ENCODE peak calls at places on chromosomes 4 and X, in six cellular contexts. R, Z, H, I, O and Y are unnamed samples. For H3K4me1, the result is how much of the 10 kb centered on the place peaks cover.

GRCh38 chr4:68732653-68733466 is 62.4 kb upstream of the UGT2B15 start:
- DNase-seq in I (no peak), O (no peak), R (no peak), H (no peak), Z (no peak), Y (peak)

GRCh38 chr4:1405636-1406415 is 416 bp downstream of the NKX1-1 start:
- DNase-seq in H (no peak), R (no peak), O (peak), I (no peak), Z (peak), Y (no peak)

GRCh38 chrX:147803948-147804347 is 107.8 kb upstream of the FMR1 start:
- DNase-seq in R (no peak), O (no peak), H (no peak), Z (no peak), I (no peak), Y (no peak)

GRCh38 chrX:87338510-87338909 is 179.1 kb upstream of the KLHL4 start:
- DNase-seq in Z (no peak), R (peak), O (no peak), I (no peak), H (no peak), Y (no peak)

GRCh38 chr4:95627709-95628108 is 78.9 kb upstream of the UNC5C start:
- DNase-seq in H (no peak), I (no peak), R (no peak), O (no peak), Z (no peak), Y (no peak)

GRCh38 chr4:102311912-102312311 is 33.4 kb downstream of the SLC39A8 start:
- DNase-seq in H (no peak), I (no peak), R (no peak), Z (no peak), O (no peak), Y (no peak)

GRCh38 chrX:119809185-119809666 is 17.8 kb upstream of the RPL39 start:
- DNase-seq in Z (no peak), I (no peak), O (no peak), R (peak), H (no peak), Y (no peak)

GRCh38 chrX:30935985-30936384 is 46.9 kb upstream of the TAB3 start:
- DNase-seq in O (peak), Z (no peak), I (no peak), R (peak), H (peak), Y (no peak)

GRCh38 chr4:179664628-179665027 is 2222.4 kb upstream of the AGA start:
- DNase-seq in R (no peak), O (no peak), Z (no peak), I (no peak), H (no peak), Y (no peak)

GRCh38 chrX:37921758-37922157 is 74.4 kb upstream of the DYNLT3 start:
- DNase-seq in O (no peak), Z (no peak), H (no peak), I (no peak), R (peak), Y (no peak)

GRCh38 chr4:172554588-172554987 is 614.0 kb upstream of the GALNT7 start:
- DNase-seq in O (no peak), R (no peak), H (no peak), Z (no peak), I (no peak), Y (no peak)

GRCh38 chr4:157576671-157577070 is 356.1 kb downstream of the GRIA2 start:
- DNase-seq in O (no peak), I (no peak), Z (no peak), H (no peak), R (no peak), Y (no peak)

GRCh38 chr4:65971686-65972085 is 301.4 kb upstream of the EPHA5 start:
- DNase-seq in O (no peak), H (no peak), I (no peak), Z (no peak), R (no peak), Y (no peak)

GRCh38 chrX:49163555-49164419 is 1.2 kb downstream of the MAGIX start:
- DNase-seq in I (peak), Z (peak), H (peak), R (peak), O (peak), Y (peak)

GRCh38 chr4:85498068-85498733 is 23.3 kb downstream of the ARHGAP24 start:
- DNase-seq in Z (peak), R (peak), I (no peak), O (no peak), H (peak), Y (no peak)

GRCh38 chr4:98618670-98619069 is 39.7 kb downstream of the TSPAN5 start:
- DNase-seq in H (no peak), I (no peak), R (no peak), Z (no peak), O (no peak), Y (no peak)

GRCh38 chr4:38951598-38951997 is 80.6 kb downstream of the TMEM156 start:
- DNase-seq in R (no peak), I (no peak), H (no peak), Z (no peak), O (no peak), Y (no peak)

GRCh38 chr4:3484057-3484973 is 21.2 kb downstream of the DOK7 start:
- DNase-seq in R (no peak), I (no peak), Z (no peak), O (no peak), H (no peak), Y (no peak)

GRCh38 chrX:13937370-13938052 is 92.2 kb downstream of the GEMIN8 start:
- DNase-seq in Z (no peak), H (no peak), R (peak), O (no peak), I (no peak), Y (no peak)

GRCh38 chrX:67544871-67545771 is 1.3 kb downstream of the AR start:
- DNase-seq in O (peak), R (peak), Z (peak), I (no peak), H (peak), Y (no peak)

GRCh38 chr4:88865466-88865865 is 167.8 kb upstream of the NAP1L5 start:
- DNase-seq in O (no peak), I (no peak), R (peak), Z (no peak), H (no peak), Y (no peak)

GRCh38 chr4:54657194-54657555 is 582 bp upstream of the KIT start:
- DNase-seq in R (no peak), H (no peak), O (peak), I (no peak), Z (no peak), Y (no peak)

GRCh38 chr4:80587861-80588385 is 252.4 kb downstream of the CFAP299 start:
- DNase-seq in I (no peak), H (no peak), Z (no peak), R (no peak), O (no peak), Y (no peak)

GRCh38 chr4:8029689-8030088 is 90.0 kb upstream of the AFAP1 start:
- DNase-seq in Z (no peak), O (no peak), I (no peak), H (no peak), R (no peak), Y (no peak)

GRCh38 chrX:101749436-101749835 is 89.8 kb upstream of the ARMCX2 start:
- DNase-seq in O (no peak), R (no peak), H (no peak), I (no peak), Z (no peak), Y (no peak)

GRCh38 chr4:55013431-55013955 is 111.9 kb downstream of the KDR start:
- DNase-seq in I (no peak), H (no peak), O (no peak), Z (no peak), R (no peak), Y (no peak)

GRCh38 chr4:57073559-57073958 is 36.6 kb downstream of the IGFBP7 start:
- DNase-seq in Z (no peak), I (no peak), O (no peak), R (no peak), H (no peak), Y (no peak)
- H3K4me1 ChIP-seq in Z (under half), I (half or more), O (under half), R (under half), H (under half), Y (under half)

DNA sequence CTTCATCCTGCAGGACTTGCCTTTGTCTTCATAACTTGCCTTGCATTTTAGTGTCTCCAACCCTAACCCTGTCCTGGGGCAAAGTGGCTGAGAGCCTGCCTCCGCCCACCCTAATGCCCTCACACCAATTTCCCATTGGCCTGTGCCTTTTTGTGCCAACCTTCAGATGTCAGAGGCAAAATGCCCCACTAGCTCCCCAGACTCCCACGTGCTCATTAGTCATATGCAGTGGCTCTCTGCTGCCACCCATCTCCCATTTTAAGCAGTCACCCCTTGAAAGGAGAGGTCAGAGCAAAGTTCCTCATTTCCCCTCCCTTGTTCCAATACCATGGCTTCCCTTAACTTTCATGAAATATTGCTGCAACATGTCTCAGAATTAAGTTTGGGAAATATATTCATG is 74.8 kb upstream of the PASD1 start:
- DNase-seq in Z (no peak), I (no peak), R (no peak), O (peak), H (no peak), Y (no peak)
- TF ChIP-seq CTCF in Z (no peak), I (no peak), R (no peak), O (peak), H (peak), Y (no peak)

GRCh38 chr4:139207247-139207646 is 30.2 kb upstream of the ELF2 start:
- DNase-seq in Z (no peak), H (no peak), O (no peak), I (no peak), R (no peak), Y (no peak)
- H3K4me1 ChIP-seq in Z (under half), H (under half), O (under half), I (under half), R (under half), Y (under half)

DNA sequence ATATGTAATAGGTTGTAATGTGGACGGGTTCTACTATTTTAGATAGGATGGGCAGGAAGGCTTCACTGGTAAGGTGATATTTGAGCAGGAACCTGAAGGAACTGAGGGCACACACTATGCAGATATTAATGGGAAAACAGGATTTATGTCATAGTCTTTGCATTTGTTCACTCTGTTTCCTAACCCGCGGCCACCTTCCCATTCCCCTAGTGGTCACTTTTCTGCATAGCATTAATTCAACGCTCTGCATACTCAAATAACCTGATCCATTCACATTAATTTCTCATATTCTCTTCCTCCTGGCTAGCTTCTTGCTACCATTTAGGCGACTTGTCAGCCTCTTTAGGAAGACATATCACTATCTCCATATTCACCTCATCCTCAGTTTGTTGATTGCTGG is 61.5 kb downstream of the GSPT2 start:
- DNase-seq in R (no peak), Z (no peak), I (no peak), O (no peak), H (no peak), Y (no peak)
- TF ChIP-seq CTCF in R (no peak), Z (no peak), I (no peak), O (peak), H (no peak), Y (no peak)

GRCh38 chrX:154367474-154368308 is 6.7 kb downstream of the FLNA start:
- DNase-seq in Z (no peak), I (no peak), R (no peak), O (no peak), H (no peak), Y (no peak)
- H3K4me1 ChIP-seq in Z (under half), I (under half), R (under half), O (under half), H (under half), Y (under half)